ENCODE peak calls at places on chromosomes 16 and 17, in ten cellular contexts. G is activated T-helper 1 cell treated with anti-CD3 and anti-CD28 coated beads, Interleukin-12 subunit alpha, Interleukin-12 subunit beta, Interleukin-2, Interleukin-4 antibody, amounts not matched to agents 30 ng/mL and 10 ng/mL and 1 ng/mL, durations not matched to agents 14 hours and 24 hours and 36 hours; Y is amygdala; R is adrenal gland; U is A172; F is occipital lobe; W is GM12864; T is RWPE1; Q is dorsolateral prefrontal cortex; V is ovary. P is an unnamed sample.

GRCh38 chr17:2195729-2196128 is 107.9 kb downstream of the SMG6 start:
- DNase-seq in F (no peak), G (peak), R (no peak), W (peak), Q (no peak), U (no peak), Y (no peak), T (no peak), V (no peak), P (no peak)

GRCh38 chr16:66266436-66267286 is 99.8 kb upstream of the CDH5 start:
- DNase-seq in Y (no peak), G (no peak), F (no peak), T (no peak), V (peak), R (no peak), U (no peak), W (no peak), Q (no peak), P (peak)

GRCh38 chr17:32382526-32383223 is 32.7 kb downstream of the ZNF207 start:
- DNase-seq in T (no peak), U (no peak), G (no peak), F (no peak), R (no peak), Q (no peak), W (no peak), Y (no peak), V (no peak), P (no peak)

GRCh38 chr16:13063457-13063856 is 162.1 kb downstream of the SHISA9 start:
- DNase-seq in T (no peak), V (no peak), F (no peak), G (no peak), R (no peak), U (no peak), Q (no peak), W (no peak), Y (no peak), P (no peak)

GRCh38 chr17:57619061-57619937 is 125.8 kb downstream of the CCDC182 start:
- DNase-seq in T (no peak), U (peak), W (no peak), V (no peak), G (no peak), R (peak), Q (peak), F (no peak), Y (no peak), P (no peak)

GRCh38 chr17:67448449-67448848 is 71.4 kb downstream of the PITPNC1 start:
- DNase-seq in R (no peak), Q (no peak), T (no peak), F (no peak), V (no peak), W (no peak), Y (no peak), G (no peak), U (no peak), P (no peak)

GRCh38 chr17:1733759-1734158 is 8.9 kb upstream of the SERPINF2 start:
- DNase-seq in G (no peak), T (no peak), V (no peak), Q (no peak), U (no peak), Y (no peak), W (no peak), R (no peak), F (no peak), P (no peak)

GRCh38 chr17:53736516-53737274 is 86.0 kb upstream of the KIF2B start:
- DNase-seq in Q (no peak), V (no peak), T (no peak), Y (no peak), W (no peak), G (no peak), U (no peak), R (no peak), F (no peak), P (no peak)

GRCh38 chr17:82049521-82049971 is 2.1 kb downstream of the RFNG start:
- DNase-seq in T (no peak), G (no peak), F (no peak), Q (no peak), V (no peak), R (no peak), W (no peak), U (no peak), Y (no peak), P (no peak)